ENCODE peak calls at places on chromosomes 4 and X, in five cellular contexts. One of them, this sample, is unnamed.

GRCh38 chr4:1055721-1056590 is 44.5 kb downstream of the FGFRL1 start:
- DNase-seq in cardiac muscle cell: no peak
- DNase-seq in AG09309: no peak
- DNase-seq in bronchial epithelial cell: no peak
- DNase-seq in astrocyte of the cerebellum: no peak
- DNase-seq in this sample: no peak

GRCh38 chrX:129647588-129648410 is 7.0 kb downstream of the APLN start:
- DNase-seq in bronchial epithelial cell: no peak
- DNase-seq in astrocyte of the cerebellum: no peak
- DNase-seq in AG09309: no peak
- DNase-seq in cardiac muscle cell: no peak
- DNase-seq in this sample: no peak

GRCh38 chr4:40348000-40348399 is 12.9 kb downstream of the CHRNA9 start:
- DNase-seq in astrocyte of the cerebellum: no peak
- DNase-seq in AG09309: no peak
- DNase-seq in cardiac muscle cell: no peak
- DNase-seq in bronchial epithelial cell: no peak
- DNase-seq in this sample: no peak

GRCh38 chr4:82500830-82501229 is 61.0 kb downstream of the TMEM150C start:
- DNase-seq in cardiac muscle cell: no peak
- DNase-seq in AG09309: no peak
- DNase-seq in bronchial epithelial cell: no peak
- DNase-seq in astrocyte of the cerebellum: no peak
- DNase-seq in this sample: no peak

GRCh38 chr4:140037353-140038030 is 116.5 kb downstream of the MAML3 start:
- DNase-seq in astrocyte of the cerebellum: peak
- DNase-seq in cardiac muscle cell: no peak
- DNase-seq in bronchial epithelial cell: peak
- DNase-seq in AG09309: peak
- DNase-seq in this sample: no peak

GRCh38 chr4:79429113-79430034 is 21.3 kb upstream of the GK2 start:
- DNase-seq in AG09309: no peak
- DNase-seq in bronchial epithelial cell: no peak
- DNase-seq in cardiac muscle cell: no peak
- DNase-seq in astrocyte of the cerebellum: no peak
- DNase-seq in this sample: no peak

GRCh38 chr4:152072001-152072485 is 311.2 kb upstream of the GATB start:
- DNase-seq in astrocyte of the cerebellum: no peak
- DNase-seq in AG09309: no peak
- DNase-seq in bronchial epithelial cell: no peak
- DNase-seq in cardiac muscle cell: no peak
- DNase-seq in this sample: no peak

GRCh38 chrX:54561622-54562021 is 31.6 kb downstream of the GNL3L start:
- DNase-seq in AG09309: no peak
- DNase-seq in astrocyte of the cerebellum: no peak
- DNase-seq in bronchial epithelial cell: no peak
- DNase-seq in cardiac muscle cell: no peak
- DNase-seq in this sample: no peak

GRCh38 chrX:55007633-55008032 is 7.5 kb downstream of the APEX2 start:
- DNase-seq in AG09309: peak
- DNase-seq in cardiac muscle cell: no peak
- DNase-seq in bronchial epithelial cell: peak
- DNase-seq in astrocyte of the cerebellum: peak
- DNase-seq in this sample: no peak

GRCh38 chr4:78337621-78338020 is 213.9 kb upstream of the ANXA3 start:
- DNase-seq in astrocyte of the cerebellum: no peak
- DNase-seq in AG09309: no peak
- DNase-seq in cardiac muscle cell: no peak
- DNase-seq in bronchial epithelial cell: no peak
- DNase-seq in this sample: no peak

GRCh38 chr4:138239496-138239895 is 2.7 kb downstream of the SLC7A11 start:
- DNase-seq in AG09309: no peak
- DNase-seq in astrocyte of the cerebellum: no peak
- DNase-seq in cardiac muscle cell: no peak
- DNase-seq in bronchial epithelial cell: no peak
- DNase-seq in this sample: no peak

GRCh38 chr4:13933163-13933562 is 305.6 kb upstream of the BOD1L1 start:
- DNase-seq in astrocyte of the cerebellum: no peak
- DNase-seq in cardiac muscle cell: peak
- DNase-seq in bronchial epithelial cell: no peak
- DNase-seq in AG09309: peak
- DNase-seq in this sample: no peak
- TF ChIP-seq CTCF in astrocyte of the cerebellum: no peak
- TF ChIP-seq CTCF in cardiac muscle cell: peak
- TF ChIP-seq CTCF in bronchial epithelial cell: no peak
- TF ChIP-seq CTCF in AG09309: peak
- TF ChIP-seq CTCF in this sample: peak

DNA sequence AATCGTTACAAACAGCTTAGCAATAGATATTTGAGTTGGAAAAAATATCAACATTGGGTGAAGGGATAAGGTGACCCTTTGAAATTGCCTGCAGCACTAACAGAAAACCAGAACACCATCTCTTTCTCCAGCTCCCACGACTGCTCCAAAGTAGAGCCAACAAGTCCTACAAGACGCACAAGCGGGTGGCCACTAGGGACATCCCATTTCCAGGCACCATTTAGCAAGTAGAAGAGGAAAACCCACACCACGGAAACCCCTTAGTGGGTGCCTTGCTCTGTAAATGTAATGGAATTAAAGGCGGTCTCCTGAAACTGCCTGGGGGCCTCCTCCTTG is 1.9 kb downstream of the ARHGAP6 start:
- DNase-seq in AG09309: no peak
- DNase-seq in astrocyte of the cerebellum: no peak
- DNase-seq in bronchial epithelial cell: no peak
- DNase-seq in cardiac muscle cell: peak
- DNase-seq in this sample: no peak
- H3K4me3 ChIP-seq in AG09309: no peak
- H3K4me3 ChIP-seq in astrocyte of the cerebellum: peak
- H3K4me3 ChIP-seq in bronchial epithelial cell: no peak
- H3K4me3 ChIP-seq in cardiac muscle cell: peak
- H3K4me3 ChIP-seq in this sample: no peak

GRCh38 chr4:126396703-126397102 is 1081.9 kb downstream of the FAT4 start:
- DNase-seq in AG09309: no peak
- DNase-seq in cardiac muscle cell: no peak
- DNase-seq in astrocyte of the cerebellum: no peak
- DNase-seq in bronchial epithelial cell: no peak
- DNase-seq in this sample: no peak
- TF ChIP-seq CTCF in AG09309: no peak
- TF ChIP-seq CTCF in cardiac muscle cell: no peak
- TF ChIP-seq CTCF in astrocyte of the cerebellum: no peak
- TF ChIP-seq CTCF in bronchial epithelial cell: peak
- TF ChIP-seq CTCF in this sample: peak

GRCh38 chrX:37781808-37782207 is 1.9 kb downstream of the CYBB start:
- DNase-seq in AG09309: no peak
- DNase-seq in bronchial epithelial cell: no peak
- DNase-seq in astrocyte of the cerebellum: no peak
- DNase-seq in cardiac muscle cell: no peak
- DNase-seq in this sample: no peak
- H3K4me3 ChIP-seq in AG09309: no peak
- H3K4me3 ChIP-seq in bronchial epithelial cell: no peak
- H3K4me3 ChIP-seq in astrocyte of the cerebellum: no peak
- H3K4me3 ChIP-seq in cardiac muscle cell: no peak
- H3K4me3 ChIP-seq in this sample: peak

DNA sequence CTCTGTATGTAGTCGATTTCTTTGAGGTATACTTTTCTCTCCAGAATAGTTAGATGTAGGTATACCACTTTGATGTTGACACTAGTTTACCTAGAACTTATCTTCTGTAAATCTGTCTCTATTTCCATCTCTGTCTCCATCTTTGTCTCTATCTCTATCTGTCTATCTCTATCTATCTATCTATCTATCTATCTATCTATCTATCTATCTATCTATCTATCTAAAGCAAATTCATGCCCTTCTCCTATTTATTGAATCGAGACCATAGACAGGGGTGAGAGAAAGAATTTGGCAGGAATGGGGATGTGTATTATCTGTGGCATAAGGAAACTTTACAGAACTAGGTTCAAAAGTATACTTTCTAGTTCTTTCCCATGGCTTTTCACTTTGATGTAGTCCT is 21.4 kb downstream of the HPRT1 start:
- DNase-seq in cardiac muscle cell: no peak
- DNase-seq in astrocyte of the cerebellum: no peak
- DNase-seq in AG09309: no peak
- DNase-seq in bronchial epithelial cell: no peak
- DNase-seq in this sample: no peak
- TF ChIP-seq CTCF in cardiac muscle cell: no peak
- TF ChIP-seq CTCF in astrocyte of the cerebellum: no peak
- TF ChIP-seq CTCF in AG09309: no peak
- TF ChIP-seq CTCF in bronchial epithelial cell: no peak
- TF ChIP-seq CTCF in this sample: no peak

This sample was measured in GM12864.